ENCODE peak calls at places on chromosomes 5 and 9, in four cellular contexts. T, R, U and Y are unnamed samples.

GRCh38 chr9:85359161-85359560 is 382.6 kb downstream of the AGTPBP1 start:
- DNase-seq in U (no peak), R (no peak), T (no peak), Y (no peak)

GRCh38 chr5:140575309-140575708 is 10.7 kb downstream of the SLC35A4 start:
- DNase-seq in U (no peak), R (no peak), T (peak), Y (peak)

GRCh38 chr9:134136117-134136996 is 475 bp downstream of the WDR5 start:
- DNase-seq in U (peak), R (peak), T (no peak), Y (peak)

GRCh38 chr9:132885691-132886357 is 7.1 kb downstream of the SPACA9 start:
- DNase-seq in R (no peak), T (no peak), U (no peak), Y (no peak)

GRCh38 chr9:74838351-74838750 is 49.4 kb downstream of the TRPM6 start:
- DNase-seq in U (no peak), R (no peak), T (no peak), Y (no peak)

GRCh38 chr9:14538529-14538928 is 154.7 kb downstream of the ZDHHC21 start:
- DNase-seq in T (no peak), R (no peak), U (no peak), Y (no peak)

GRCh38 chr9:130527651-130528310 is 51.6 kb upstream of the FUBP3 start:
- DNase-seq in T (no peak), R (no peak), U (no peak), Y (no peak)

GRCh38 chr9:83964973-83965349 is 15.1 kb downstream of the HNRNPK start:
- DNase-seq in T (no peak), R (no peak), U (no peak), Y (peak)

GRCh38 chr9:122099271-122099869 is 6.3 kb upstream of the TTLL11 start:
- DNase-seq in R (peak), T (peak), U (peak), Y (peak)

GRCh38 chr5:38307845-38308244 is 49.5 kb downstream of the EGFLAM start:
- DNase-seq in T (no peak), U (no peak), R (no peak), Y (no peak)
- H3K4me3 ChIP-seq in T (no peak), U (no peak), R (no peak), Y (no peak)

DNA sequence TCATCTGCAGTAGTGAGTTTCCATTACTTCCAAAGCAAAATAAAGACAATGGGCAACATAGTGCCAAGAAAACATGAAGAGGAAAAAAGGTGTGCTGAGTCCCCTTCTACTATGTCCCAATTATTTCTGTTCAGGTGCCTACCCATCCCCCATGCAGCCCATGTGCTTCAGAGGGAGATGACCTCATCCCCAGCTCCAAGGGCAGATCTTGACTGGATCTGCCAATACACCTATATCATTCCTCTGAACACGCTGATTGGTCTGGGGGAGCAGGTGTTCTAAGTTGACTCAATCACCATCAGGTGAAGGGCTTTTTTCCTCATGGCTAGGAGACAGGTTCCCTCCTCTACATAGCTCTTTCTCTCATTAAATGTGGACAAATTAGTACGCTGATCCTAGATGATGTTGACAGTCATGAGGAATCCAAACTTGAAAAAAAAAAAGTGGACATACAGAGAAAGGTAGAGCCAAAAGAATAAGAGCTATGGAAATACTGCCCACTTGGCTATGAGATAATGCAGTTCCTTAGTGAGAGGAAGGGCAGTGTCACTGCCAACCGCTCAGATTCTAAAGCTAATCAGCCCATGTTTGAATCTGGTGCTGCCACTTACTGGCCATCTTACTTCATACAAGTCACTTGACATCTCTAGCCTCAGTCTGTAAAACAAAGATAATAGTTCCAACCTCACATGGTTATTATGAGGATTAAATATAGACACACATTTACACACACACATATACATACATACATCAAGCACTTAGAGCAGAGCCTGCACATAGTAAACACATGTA is 23.1 kb downstream of the PRELID2 start:
- DNase-seq in U (no peak), R (no peak), T (no peak), Y (peak)
- TF ChIP-seq CTCF in U (peak), R (peak), T (no peak), Y (peak)

DNA sequence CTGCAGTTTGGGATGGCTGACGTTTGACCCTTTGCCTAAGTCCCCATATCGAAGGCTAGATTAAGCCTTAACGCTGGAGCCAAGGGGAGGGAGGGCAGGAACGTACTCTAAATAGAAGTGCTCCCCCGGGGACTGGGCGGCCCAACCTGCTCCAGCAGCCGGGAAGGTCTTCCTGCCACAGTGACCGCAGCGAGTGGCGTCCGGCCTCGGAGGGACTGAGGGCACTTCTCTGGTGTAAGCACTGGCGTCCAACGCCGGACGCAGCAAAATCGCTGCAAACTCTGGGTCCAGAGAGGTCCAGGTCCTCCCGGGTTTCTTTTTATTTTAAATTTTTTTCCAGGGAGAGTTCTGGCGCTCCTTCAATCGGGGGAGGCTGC is 505 bp upstream of the ACER2 start:
- DNase-seq in T (peak), R (peak), U (no peak), Y (no peak)
- H3K4me3 ChIP-seq in T (peak), R (peak), U (peak), Y (peak)

DNA sequence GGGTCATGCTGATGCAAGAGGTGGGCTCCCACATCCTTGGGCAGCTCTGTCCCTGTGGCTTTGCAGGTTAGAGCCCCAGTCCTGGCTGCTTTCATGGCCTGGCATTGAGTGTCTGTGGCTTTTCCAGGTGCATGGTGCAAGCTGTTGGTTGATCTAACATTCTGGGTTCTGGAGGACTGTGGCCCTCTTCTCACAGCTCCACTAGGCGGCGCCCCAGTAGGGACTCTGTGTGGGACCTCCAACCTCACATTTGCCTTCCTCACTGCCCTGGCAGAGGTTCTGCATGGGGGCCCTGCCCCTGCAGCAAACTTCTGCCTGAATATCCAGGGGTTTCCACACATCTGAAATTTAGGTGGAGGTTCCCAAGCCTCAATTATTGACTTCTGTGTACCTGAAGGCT is 150.1 kb downstream of the NNT start:
- DNase-seq in T (no peak), R (peak), U (no peak), Y (no peak)
- TF ChIP-seq CTCF in T (no peak), R (no peak), U (no peak), Y (peak)